ENCODE peak calls at places on chromosomes 6 and 20, in nine cellular contexts. X is BE2C; F is osteocyte; W is trophoblast cell; M is CD8-positive, alpha-beta memory T cell; D is NCI-H510A treated with DMSO at 0.1 percent for 48 hours; U is fibroblast of gingiva; G is Caki2; C is HTR-8/SVneo. V is an unnamed sample.

GRCh38 chr6:132937466-132937906 is 123.1 kb downstream of the RPS12 start:
- DNase-seq in U (peak; percentile 6), X (peak; percentile 80), C (peak; percentile 34), D (peak; percentile 4), F (no peak), G (peak; percentile 49), M (no peak), W (peak; percentile 69), V (peak; percentile 36)

GRCh38 chr6:168032383-168032760 is 34.9 kb downstream of the KIF25 start:
- DNase-seq in G (peak; percentile 24), C (peak; percentile 65), X (no peak), M (no peak), W (no peak), U (peak; percentile 57), D (no peak), F (peak; percentile 70), V (no peak)

GRCh38 chr6:144897441-144897921 is 612.3 kb downstream of the UTRN start:
- DNase-seq in U (peak; percentile 96), D (no peak), G (peak; percentile 70), M (no peak), W (peak; percentile 8), X (no peak), F (no peak), C (peak; percentile 37), V (no peak)

GRCh38 chr6:52595796-52596130 is 18.9 kb upstream of the TRAM2 start:
- DNase-seq in W (no peak), M (no peak), D (no peak), G (peak; percentile 64), C (no peak), F (no peak), U (no peak), X (peak; percentile 67), V (no peak)

GRCh38 chr6:47288245-47289090 is 21.2 kb downstream of the TNFRSF21 start:
- DNase-seq in M (no peak), X (no peak), W (no peak), G (no peak), F (no peak), C (no peak), D (peak; percentile 83), U (no peak), V (no peak)

GRCh38 chr6:81761197-81761596 is 8.7 kb upstream of the TENT5A start:
- DNase-seq in M (no peak), X (no peak), F (no peak), U (no peak), C (no peak), W (no peak), G (no peak), D (no peak), V (no peak)

GRCh38 chr6:11430036-11430435 is 107.5 kb upstream of the TMEM170B start:
- DNase-seq in W (no peak), D (no peak), F (no peak), X (no peak), C (no peak), U (peak; percentile 58), M (no peak), G (peak; percentile 71), V (no peak)

GRCh38 chr6:392441-393390 is 1.2 kb downstream of the IRF4 start:
- DNase-seq in C (no peak), U (no peak), G (no peak), X (no peak), W (no peak), M (no peak), D (no peak), F (no peak), V (no peak)

GRCh38 chr6:72857791-72858190 is 235.9 kb downstream of the KCNQ5 start:
- DNase-seq in X (no peak), M (no peak), F (no peak), W (peak; percentile 60), U (no peak), G (no peak), D (no peak), C (no peak), V (no peak)

GRCh38 chr20:63941282-63942060 is 14.7 kb downstream of the UCKL1 start:
- DNase-seq in D (no peak), X (no peak), F (no peak), U (no peak), M (peak; percentile 78), W (no peak), C (no peak), G (peak; percentile 89), V (peak; percentile 79)

GRCh38 chr6:113853252-113853651 is 3.9 kb upstream of the MARCKS start:
- DNase-seq in D (no peak), G (no peak), U (no peak), F (no peak), W (no peak), C (no peak), M (no peak), X (no peak), V (no peak)

GRCh38 chr6:39934060-39934757 is at the start of gene MOCS1:
- DNase-seq in G (peak; percentile 32), M (peak; percentile 3), U (peak; percentile 80), F (peak; percentile 87), D (peak; percentile 65), X (peak; percentile 75), W (peak; percentile 49), C (peak; percentile 79), V (peak; percentile 74)

GRCh38 chr6:29653452-29654038 is 3.3 kb upstream of the MOG start:
- DNase-seq in D (peak; percentile 83), C (peak; percentile 62), U (peak; percentile 64), G (peak; percentile 36), X (peak; percentile 53), M (peak; percentile 27), W (peak; percentile 85), F (no peak), V (peak; percentile 75)

GRCh38 chr6:9482030-9482731 is 932.7 kb downstream of the TFAP2A start:
- DNase-seq in F (no peak), D (no peak), U (peak; percentile 95), X (no peak), C (peak; percentile 76), G (peak; percentile 94), M (no peak), W (peak; percentile 67), V (peak; percentile 28)

GRCh38 chr6:11018225-11018624 is 25.9 kb downstream of the ELOVL2 start:
- DNase-seq in D (no peak), W (peak; percentile 65), C (no peak), X (no peak), F (no peak), M (no peak), U (no peak), G (no peak), V (no peak)

GRCh38 chr20:9330151-9330550 is 184.2 kb upstream of the LAMP5 start:
- DNase-seq in C (no peak), X (no peak), D (no peak), F (no peak), M (no peak), W (no peak), U (no peak), G (no peak), V (no peak)